ENCODE peak calls at places on chromosomes 3 and 15, in nine cellular contexts. L, Z, Y, R, E, A, K, D and S are unnamed samples.

GRCh38 chr3:134067311-134068161 is 37.8 kb upstream of the SLCO2A1 start:
- DNase-seq in K (no peak), L (no peak), E (no peak), Z (no peak), D (no peak), Y (no peak), A (no peak), R (no peak), S (no peak)

GRCh38 chr3:66297917-66298316 is 77.1 kb downstream of the SLC25A26 start:
- DNase-seq in K (no peak), R (no peak), D (no peak), A (peak), E (no peak), L (no peak), Y (no peak), Z (peak), S (no peak)

GRCh38 chr3:170132335-170132734 is 49.2 kb downstream of the PHC3 start:
- DNase-seq in Y (no peak), E (no peak), Z (no peak), K (no peak), L (peak), D (no peak), R (no peak), A (peak), S (no peak)

GRCh38 chr3:177714945-177715344 is 517.7 kb upstream of the TBL1XR1 start:
- DNase-seq in Z (no peak), K (no peak), A (no peak), D (no peak), E (no peak), Y (no peak), R (no peak), L (no peak), S (no peak)

GRCh38 chr15:44319385-44319784 is 30.9 kb downstream of the GOLM2 start:
- DNase-seq in A (no peak), D (no peak), R (no peak), L (peak), Z (no peak), Y (no peak), E (no peak), K (no peak), S (no peak)

GRCh38 chr3:78846688-78847087 is 921.1 kb downstream of the ROBO1 start:
- DNase-seq in Z (peak), A (peak), Y (no peak), L (no peak), E (no peak), R (no peak), K (no peak), D (no peak), S (no peak)

GRCh38 chr3:127914584-127914983 is 448 bp upstream of the KBTBD12 start:
- DNase-seq in D (no peak), L (no peak), K (no peak), E (no peak), R (no peak), A (no peak), Z (no peak), Y (no peak), S (no peak)

GRCh38 chr3:115325539-115325938 is 178.5 kb upstream of the ZBTB20 start:
- DNase-seq in Y (no peak), D (no peak), K (peak), L (peak), R (no peak), A (peak), E (no peak), Z (peak), S (no peak)

GRCh38 chr15:57477736-57478522 is 101.6 kb downstream of the CGNL1 start:
- DNase-seq in A (no peak), R (no peak), Z (no peak), L (no peak), D (no peak), E (no peak), Y (no peak), K (peak), S (no peak)